ENCODE peak calls at places on chromosomes 3 and 15, in seven cellular contexts. One of them, this sample, is unnamed.

GRCh38 chr15:89419370-89419984 is 76.9 kb downstream of the RHCG start:
- DNase-seq in neural crest cell: peak; percentile 92
- DNase-seq in T-cell: no peak
- DNase-seq in epithelial cell of prostate: no peak
- DNase-seq in WTC11: peak; percentile 93
- DNase-seq in hypothalamus: no peak
- DNase-seq in heart left ventricle: peak; percentile 49
- DNase-seq in this sample: peak; percentile 85

GRCh38 chr15:25863067-25863967 is at the start of gene ATP10A:
- DNase-seq in neural crest cell: peak; percentile 30
- DNase-seq in T-cell: peak; percentile 30
- DNase-seq in epithelial cell of prostate: no peak
- DNase-seq in WTC11: peak; percentile 44
- DNase-seq in hypothalamus: no peak
- DNase-seq in heart left ventricle: peak; percentile 40
- DNase-seq in this sample: peak; percentile 24

GRCh38 chr15:57422113-57422754 is 45.9 kb downstream of the CGNL1 start:
- DNase-seq in neural crest cell: no peak
- DNase-seq in T-cell: no peak
- DNase-seq in epithelial cell of prostate: no peak
- DNase-seq in WTC11: no peak
- DNase-seq in hypothalamus: no peak
- DNase-seq in heart left ventricle: no peak
- DNase-seq in this sample: no peak

GRCh38 chr15:95292790-95293450 is 1037.6 kb upstream of the NR2F2 start:
- DNase-seq in neural crest cell: peak; percentile 14
- DNase-seq in T-cell: no peak
- DNase-seq in epithelial cell of prostate: no peak
- DNase-seq in WTC11: no peak
- DNase-seq in hypothalamus: no peak
- DNase-seq in heart left ventricle: no peak
- DNase-seq in this sample: no peak

GRCh38 chr3:39531681-39532080 is 64.2 kb downstream of the MOBP start:
- DNase-seq in neural crest cell: no peak
- DNase-seq in T-cell: no peak
- DNase-seq in epithelial cell of prostate: peak; percentile 63
- DNase-seq in WTC11: no peak
- DNase-seq in hypothalamus: no peak
- DNase-seq in heart left ventricle: no peak
- DNase-seq in this sample: no peak

GRCh38 chr15:65033659-65034269 is 4.3 kb upstream of the MTFMT start:
- DNase-seq in neural crest cell: no peak
- DNase-seq in T-cell: no peak
- DNase-seq in epithelial cell of prostate: no peak
- DNase-seq in WTC11: no peak
- DNase-seq in hypothalamus: no peak
- DNase-seq in heart left ventricle: no peak
- DNase-seq in this sample: no peak

GRCh38 chr15:56913670-56914069 is 4.8 kb upstream of the TCF12 start:
- DNase-seq in neural crest cell: no peak
- DNase-seq in T-cell: no peak
- DNase-seq in epithelial cell of prostate: no peak
- DNase-seq in WTC11: no peak
- DNase-seq in hypothalamus: no peak
- DNase-seq in heart left ventricle: no peak
- DNase-seq in this sample: no peak

GRCh38 chr3:33047842-33048834 is 48.8 kb downstream of the GLB1 start:
- DNase-seq in neural crest cell: no peak
- DNase-seq in T-cell: peak; percentile 59
- DNase-seq in epithelial cell of prostate: no peak
- DNase-seq in WTC11: no peak
- DNase-seq in hypothalamus: no peak
- DNase-seq in heart left ventricle: no peak
- DNase-seq in this sample: no peak

GRCh38 chr3:111368061-111368460 is 173.9 kb upstream of the CD96 start:
- DNase-seq in neural crest cell: no peak
- DNase-seq in T-cell: no peak
- DNase-seq in epithelial cell of prostate: no peak
- DNase-seq in WTC11: no peak
- DNase-seq in hypothalamus: no peak
- DNase-seq in heart left ventricle: no peak
- DNase-seq in this sample: no peak

GRCh38 chr3:150545419-150546225 is 674 bp downstream of the SERP1 start:
- DNase-seq in neural crest cell: no peak
- DNase-seq in T-cell: peak; percentile 33
- DNase-seq in epithelial cell of prostate: no peak
- DNase-seq in WTC11: no peak
- DNase-seq in hypothalamus: no peak
- DNase-seq in heart left ventricle: peak; percentile 74
- DNase-seq in this sample: peak; percentile 3

GRCh38 chr3:13138566-13139145 is 65.4 kb upstream of the IQSEC1 start:
- DNase-seq in neural crest cell: no peak
- DNase-seq in T-cell: no peak
- DNase-seq in epithelial cell of prostate: no peak
- DNase-seq in WTC11: no peak
- DNase-seq in hypothalamus: no peak
- DNase-seq in heart left ventricle: no peak
- DNase-seq in this sample: no peak

GRCh38 chr15:98560338-98560737 is 88.0 kb upstream of the IGF1R start:
- DNase-seq in neural crest cell: no peak
- DNase-seq in T-cell: no peak
- DNase-seq in epithelial cell of prostate: peak; percentile 98
- DNase-seq in WTC11: no peak
- DNase-seq in hypothalamus: no peak
- DNase-seq in heart left ventricle: no peak
- DNase-seq in this sample: no peak

GRCh38 chr3:2915826-2916225 is 194.3 kb downstream of the IL5RA start:
- DNase-seq in neural crest cell: no peak
- DNase-seq in T-cell: no peak
- DNase-seq in epithelial cell of prostate: no peak
- DNase-seq in WTC11: no peak
- DNase-seq in hypothalamus: no peak
- DNase-seq in heart left ventricle: no peak
- DNase-seq in this sample: no peak

GRCh38 chr3:150141790-150142189 is 171.1 kb upstream of the PFN2 start:
- DNase-seq in neural crest cell: no peak
- DNase-seq in T-cell: no peak
- DNase-seq in epithelial cell of prostate: no peak
- DNase-seq in WTC11: no peak
- DNase-seq in hypothalamus: no peak
- DNase-seq in heart left ventricle: no peak
- DNase-seq in this sample: no peak

GRCh38 chr3:177838951-177839350 is 641.7 kb upstream of the TBL1XR1 start:
- DNase-seq in neural crest cell: no peak
- DNase-seq in T-cell: no peak
- DNase-seq in epithelial cell of prostate: no peak
- DNase-seq in WTC11: no peak
- DNase-seq in hypothalamus: no peak
- DNase-seq in heart left ventricle: no peak
- DNase-seq in this sample: no peak

GRCh38 chr15:40487816-40488682 is 17.3 kb downstream of the CHST14 start:
- DNase-seq in neural crest cell: no peak
- DNase-seq in T-cell: no peak
- DNase-seq in epithelial cell of prostate: no peak
- DNase-seq in WTC11: no peak
- DNase-seq in hypothalamus: no peak
- DNase-seq in heart left ventricle: no peak
- DNase-seq in this sample: no peak

GRCh38 chr15:100703032-100703578 is 100.7 kb downstream of the ASB7 start:
- DNase-seq in neural crest cell: no peak
- DNase-seq in T-cell: no peak
- DNase-seq in epithelial cell of prostate: peak; percentile 98
- DNase-seq in WTC11: no peak
- DNase-seq in hypothalamus: no peak
- DNase-seq in heart left ventricle: no peak
- DNase-seq in this sample: no peak